ENCODE peak calls at places on chromosomes 5 and 9, in five cellular contexts. One of them, this sample, is unnamed.

GRCh38 chr5:119928974-119929373 is 299.6 kb downstream of the FAM170A start:
- DNase-seq in cardiac muscle cell: no peak
- DNase-seq in right cardiac atrium: no peak
- DNase-seq in kidney epithelial cell: no peak
- DNase-seq in left lung: no peak
- DNase-seq in this sample: no peak

GRCh38 chr5:176847726-176848290 is 37.4 kb downstream of the UNC5A start:
- DNase-seq in cardiac muscle cell: no peak
- DNase-seq in right cardiac atrium: no peak
- DNase-seq in kidney epithelial cell: no peak
- DNase-seq in left lung: peak; percentile 58
- DNase-seq in this sample: no peak

GRCh38 chr5:143402464-143403356 is 776 bp downstream of the NR3C1 start:
- DNase-seq in cardiac muscle cell: peak; percentile 56
- DNase-seq in right cardiac atrium: peak; percentile 62
- DNase-seq in kidney epithelial cell: no peak
- DNase-seq in left lung: peak; percentile 93
- DNase-seq in this sample: peak; percentile 36

GRCh38 chr5:73940026-73940425 is 314.0 kb downstream of the ARHGEF28 start:
- DNase-seq in cardiac muscle cell: peak; percentile 38
- DNase-seq in right cardiac atrium: no peak
- DNase-seq in kidney epithelial cell: no peak
- DNase-seq in left lung: no peak
- DNase-seq in this sample: no peak

GRCh38 chr5:1437452-1437851 is 7.8 kb downstream of the SLC6A3 start:
- DNase-seq in cardiac muscle cell: peak; percentile 56
- DNase-seq in right cardiac atrium: no peak
- DNase-seq in kidney epithelial cell: no peak
- DNase-seq in left lung: no peak
- DNase-seq in this sample: peak; percentile 45

GRCh38 chr9:134335490-134336173 is 9.4 kb downstream of the RXRA start:
- DNase-seq in cardiac muscle cell: no peak
- DNase-seq in right cardiac atrium: no peak
- DNase-seq in kidney epithelial cell: no peak
- DNase-seq in left lung: no peak
- DNase-seq in this sample: no peak

GRCh38 chr9:14467675-14468374 is 153.9 kb upstream of the NFIB start:
- DNase-seq in cardiac muscle cell: no peak
- DNase-seq in right cardiac atrium: no peak
- DNase-seq in kidney epithelial cell: no peak
- DNase-seq in left lung: no peak
- DNase-seq in this sample: no peak

GRCh38 chr5:11560915-11561697 is 343.1 kb downstream of the CTNND2 start:
- DNase-seq in cardiac muscle cell: no peak
- DNase-seq in right cardiac atrium: no peak
- DNase-seq in kidney epithelial cell: no peak
- DNase-seq in left lung: no peak
- DNase-seq in this sample: no peak

GRCh38 chr5:95081500-95082355 is 203.2 kb downstream of the MCTP1 start:
- DNase-seq in cardiac muscle cell: peak; percentile 87
- DNase-seq in right cardiac atrium: peak; percentile 20
- DNase-seq in kidney epithelial cell: peak; percentile 79
- DNase-seq in left lung: peak; percentile 83
- DNase-seq in this sample: no peak

GRCh38 chr9:134466869-134467616 is 140.8 kb downstream of the RXRA start:
- DNase-seq in cardiac muscle cell: no peak
- DNase-seq in right cardiac atrium: no peak
- DNase-seq in kidney epithelial cell: no peak
- DNase-seq in left lung: peak; percentile 71
- DNase-seq in this sample: no peak

GRCh38 chr5:38291355-38291754 is 33.0 kb downstream of the EGFLAM start:
- DNase-seq in cardiac muscle cell: no peak
- DNase-seq in right cardiac atrium: no peak
- DNase-seq in kidney epithelial cell: no peak
- DNase-seq in left lung: no peak
- DNase-seq in this sample: no peak

GRCh38 chr9:130448035-130448624 is 3.4 kb downstream of the ASS1 start:
- DNase-seq in cardiac muscle cell: peak; percentile 56
- DNase-seq in right cardiac atrium: no peak
- DNase-seq in kidney epithelial cell: no peak
- DNase-seq in left lung: no peak
- DNase-seq in this sample: peak; percentile 67

GRCh38 chr5:177312649-177313181 is 1.0 kb upstream of the MXD3 start:
- DNase-seq in cardiac muscle cell: no peak
- DNase-seq in right cardiac atrium: no peak
- DNase-seq in kidney epithelial cell: no peak
- DNase-seq in left lung: no peak
- DNase-seq in this sample: peak; percentile 49

GRCh38 chr5:99032234-99033013 is 103.6 kb upstream of the CHD1 start:
- DNase-seq in cardiac muscle cell: peak; percentile 90
- DNase-seq in right cardiac atrium: peak; percentile 47
- DNase-seq in kidney epithelial cell: peak; percentile 38
- DNase-seq in left lung: no peak
- DNase-seq in this sample: peak; percentile 77

GRCh38 chr5:157670662-157671591 is at the start of gene C5orf52:
- DNase-seq in cardiac muscle cell: peak; percentile 39
- DNase-seq in right cardiac atrium: peak; percentile 59
- DNase-seq in kidney epithelial cell: no peak
- DNase-seq in left lung: peak; percentile 82
- DNase-seq in this sample: no peak

GRCh38 chr5:72485366-72486052 is 21.7 kb downstream of the ZNF366 start:
- DNase-seq in cardiac muscle cell: no peak
- DNase-seq in right cardiac atrium: no peak
- DNase-seq in kidney epithelial cell: no peak
- DNase-seq in left lung: no peak
- DNase-seq in this sample: no peak

GRCh38 chr5:141100243-141100805 is at the start of gene PCDHB3:
- DNase-seq in cardiac muscle cell: peak; percentile 8
- DNase-seq in right cardiac atrium: peak; percentile 50
- DNase-seq in kidney epithelial cell: no peak
- DNase-seq in left lung: no peak
- DNase-seq in this sample: peak; percentile 68

GRCh38 chr5:68054625-68055024 is 160.9 kb upstream of the PIK3R1 start:
- DNase-seq in cardiac muscle cell: peak; percentile 47
- DNase-seq in right cardiac atrium: no peak
- DNase-seq in kidney epithelial cell: no peak
- DNase-seq in left lung: no peak
- DNase-seq in this sample: no peak

GRCh38 chr9:137313326-137313920 is 11.4 kb upstream of the NRARP start:
- DNase-seq in cardiac muscle cell: no peak
- DNase-seq in right cardiac atrium: no peak
- DNase-seq in kidney epithelial cell: no peak
- DNase-seq in left lung: no peak
- DNase-seq in this sample: peak; percentile 10

GRCh38 chr9:124047106-124047716 is 35.6 kb downstream of the LHX2 start:
- DNase-seq in cardiac muscle cell: peak; percentile 45
- DNase-seq in right cardiac atrium: no peak
- DNase-seq in kidney epithelial cell: no peak
- DNase-seq in left lung: no peak
- DNase-seq in this sample: no peak

GRCh38 chr9:77896269-77897245 is 135.1 kb downstream of the GNAQ start:
- DNase-seq in cardiac muscle cell: no peak
- DNase-seq in right cardiac atrium: peak; percentile 17
- DNase-seq in kidney epithelial cell: no peak
- DNase-seq in left lung: no peak
- DNase-seq in this sample: peak; percentile 89

DNA sequence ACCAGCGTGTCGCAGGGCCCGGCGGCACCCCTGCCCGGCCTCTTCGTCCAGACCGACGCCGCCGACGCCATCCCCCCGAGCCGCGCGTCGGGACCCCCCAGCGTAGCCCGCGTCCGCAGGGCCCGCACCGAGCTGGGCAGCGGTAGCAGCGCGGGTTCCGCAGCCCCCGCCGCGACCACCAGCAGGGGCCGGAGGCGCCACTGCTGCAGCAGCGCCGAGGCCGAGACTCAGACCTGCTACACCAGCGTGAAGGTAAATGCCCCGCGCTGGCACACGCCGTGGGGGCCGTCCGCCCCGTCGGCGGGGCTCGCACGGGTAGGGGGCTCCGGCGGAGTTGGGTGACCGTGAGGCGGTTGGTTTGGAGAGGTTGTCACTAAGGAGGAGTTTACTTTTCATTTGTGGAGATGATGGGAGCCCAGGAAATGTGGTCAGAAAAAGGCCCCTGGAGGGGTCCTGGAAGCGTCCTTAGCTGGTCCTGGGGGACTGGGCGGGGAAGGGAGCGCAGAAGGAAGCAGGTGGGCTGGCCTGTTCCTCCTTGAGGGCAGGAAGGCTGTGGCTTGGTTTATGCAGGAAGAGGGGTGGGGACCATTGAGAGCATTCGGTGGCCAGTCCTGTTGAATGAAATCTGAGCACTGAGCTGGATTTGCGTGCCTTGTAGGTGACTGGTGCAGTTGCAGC is 672 bp downstream of the PDE8B start:
- DNase-seq in cardiac muscle cell: no peak
- DNase-seq in right cardiac atrium: no peak
- DNase-seq in kidney epithelial cell: no peak
- DNase-seq in left lung: peak; percentile 72
- DNase-seq in this sample: peak; percentile 17
- H3K27me3 ChIP-seq in cardiac muscle cell: peaks cover 88% of the 10 kb centered on the region
- H3K27me3 ChIP-seq in right cardiac atrium: no peaks in the 10 kb centered on the region
- H3K27me3 ChIP-seq in kidney epithelial cell: peaks cover 36% of the 10 kb centered on the region
- H3K27me3 ChIP-seq in left lung: peaks cover 44% of the 10 kb centered on the region
- H3K27me3 ChIP-seq in this sample: peaks cover 42% of the 10 kb centered on the region

GRCh38 chr5:54882841-54883240 is 102.6 kb downstream of the ESM1 start:
- DNase-seq in cardiac muscle cell: no peak
- DNase-seq in right cardiac atrium: no peak
- DNase-seq in kidney epithelial cell: no peak
- DNase-seq in left lung: no peak
- DNase-seq in this sample: no peak

GRCh38 chr5:54885636-54886035 is 99.8 kb downstream of the ESM1 start:
- DNase-seq in cardiac muscle cell: no peak
- DNase-seq in right cardiac atrium: no peak
- DNase-seq in kidney epithelial cell: no peak
- DNase-seq in left lung: no peak
- DNase-seq in this sample: no peak

GRCh38 chr5:54882101-54882500 is 103.3 kb downstream of the ESM1 start:
- DNase-seq in cardiac muscle cell: no peak
- DNase-seq in right cardiac atrium: no peak
- DNase-seq in kidney epithelial cell: no peak
- DNase-seq in left lung: no peak
- DNase-seq in this sample: no peak

GRCh38 chr5:54884195-54884536 is 101.2 kb downstream of the ESM1 start:
- DNase-seq in cardiac muscle cell: no peak
- DNase-seq in right cardiac atrium: no peak
- DNase-seq in kidney epithelial cell: no peak
- DNase-seq in left lung: no peak
- DNase-seq in this sample: no peak

DNA sequence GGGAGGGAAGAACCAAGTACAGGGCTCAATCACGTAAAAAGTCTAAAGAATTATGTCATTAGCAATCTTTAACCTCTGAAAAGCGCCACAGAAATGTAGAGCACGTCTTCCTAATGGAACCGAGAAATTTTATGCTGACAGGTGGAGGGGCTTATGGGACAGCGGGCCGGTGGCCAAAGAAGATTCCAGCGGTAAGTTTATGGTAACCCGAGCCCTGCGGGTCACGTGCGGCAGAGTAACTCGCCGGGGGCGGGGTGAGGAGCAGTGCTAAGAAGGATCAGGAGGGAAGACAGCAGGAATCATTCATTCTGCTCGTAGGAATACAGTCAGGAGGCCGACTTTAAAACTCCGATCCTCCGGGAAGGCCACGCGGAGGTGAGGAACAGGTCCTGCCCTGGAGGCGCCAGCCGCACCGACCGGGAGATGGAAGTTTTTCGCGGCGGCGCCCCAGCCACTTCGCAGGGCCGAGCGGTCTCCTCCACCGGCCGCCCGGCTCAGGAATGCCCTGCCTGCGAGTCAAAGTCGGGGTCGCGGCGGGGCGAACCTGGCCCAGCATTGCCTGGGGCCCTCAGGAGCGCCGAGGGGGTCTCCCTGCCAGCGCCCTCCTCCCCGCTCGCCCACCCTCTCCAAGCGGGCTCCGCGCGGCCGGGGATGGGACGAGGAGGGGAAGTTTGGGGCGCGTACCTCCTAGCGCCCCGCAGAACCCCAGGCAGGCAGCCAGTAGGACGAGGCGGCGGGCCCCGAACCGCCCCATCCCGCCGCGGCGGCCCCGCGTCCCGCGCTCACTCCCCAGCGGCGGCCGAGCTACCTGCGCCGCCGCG is 101.8 kb downstream of the ESM1 start:
- DNase-seq in cardiac muscle cell: peak; percentile 72
- DNase-seq in right cardiac atrium: peak; percentile 43
- DNase-seq in kidney epithelial cell: no peak
- DNase-seq in left lung: peak; percentile 84
- DNase-seq in this sample: no peak
- H3K4me3 ChIP-seq in cardiac muscle cell: peak overlapping the region; percentile 44
- H3K4me3 ChIP-seq in right cardiac atrium: peak overlapping the region; percentile 27
- H3K4me3 ChIP-seq in kidney epithelial cell: peak overlapping the region; percentile 44
- H3K4me3 ChIP-seq in left lung: peak overlapping the region; percentile 39
- H3K4me3 ChIP-seq in this sample: no peak overlapping the region

GRCh38 chr5:123093279-123094226 is 4.5 kb downstream of the PRDM6 start:
- DNase-seq in cardiac muscle cell: no peak
- DNase-seq in right cardiac atrium: no peak
- DNase-seq in kidney epithelial cell: no peak
- DNase-seq in left lung: peak; percentile 37
- DNase-seq in this sample: no peak

GRCh38 chr5:123095694-123096120 is 6.7 kb downstream of the PRDM6 start:
- DNase-seq in cardiac muscle cell: no peak
- DNase-seq in right cardiac atrium: no peak
- DNase-seq in kidney epithelial cell: no peak
- DNase-seq in left lung: no peak
- DNase-seq in this sample: no peak

GRCh38 chr5:123094227-123094918 is 5.3 kb downstream of the PRDM6 start:
- DNase-seq in cardiac muscle cell: no peak
- DNase-seq in right cardiac atrium: no peak
- DNase-seq in kidney epithelial cell: no peak
- DNase-seq in left lung: no peak
- DNase-seq in this sample: no peak

GRCh38 chr5:123097483-123097870 is 8.4 kb downstream of the PRDM6 start:
- DNase-seq in cardiac muscle cell: no peak
- DNase-seq in right cardiac atrium: no peak
- DNase-seq in kidney epithelial cell: no peak
- DNase-seq in left lung: no peak
- DNase-seq in this sample: no peak

GRCh38 chr5:123094919-123095693 is 6.1 kb downstream of the PRDM6 start:
- DNase-seq in cardiac muscle cell: no peak
- DNase-seq in right cardiac atrium: no peak
- DNase-seq in kidney epithelial cell: no peak
- DNase-seq in left lung: peak; percentile 78
- DNase-seq in this sample: no peak
- H3K27me3 ChIP-seq in cardiac muscle cell: peaks cover 100% of the 10 kb centered on the region
- H3K27me3 ChIP-seq in right cardiac atrium: no peaks in the 10 kb centered on the region
- H3K27me3 ChIP-seq in kidney epithelial cell: peaks cover 82% of the 10 kb centered on the region
- H3K27me3 ChIP-seq in left lung: peaks cover 78% of the 10 kb centered on the region
- H3K27me3 ChIP-seq in this sample: peaks cover 97% of the 10 kb centered on the region

DNA sequence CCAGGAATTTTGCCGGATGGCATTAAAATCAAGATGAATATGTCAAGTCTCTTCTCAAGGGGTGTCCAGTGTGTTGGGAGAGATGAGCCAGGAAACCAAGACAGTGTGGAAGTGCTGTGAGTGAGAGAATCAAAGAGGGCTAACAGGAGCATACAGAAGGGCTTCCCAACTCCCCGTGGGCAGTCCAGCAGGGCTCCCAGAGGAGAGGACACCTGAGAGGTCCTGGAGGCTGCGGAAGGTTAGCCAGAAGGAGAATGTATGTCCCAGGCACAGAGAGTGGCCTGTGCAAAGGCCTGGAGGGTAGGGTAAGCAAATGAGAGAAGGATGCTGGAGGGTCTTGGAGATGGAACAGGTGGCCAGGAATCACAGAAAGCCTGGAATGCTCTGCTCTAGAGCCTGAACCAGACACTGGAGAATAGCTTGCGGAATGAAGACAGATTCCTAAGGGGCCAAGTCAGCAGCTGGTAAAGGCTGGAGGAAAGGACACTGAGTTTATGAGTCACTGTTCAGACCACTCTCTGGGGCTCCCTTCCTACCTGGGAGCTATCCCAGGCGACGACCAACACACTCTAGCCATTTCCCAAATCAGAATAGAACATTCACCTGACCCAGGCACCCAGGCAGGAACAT is 59.4 kb downstream of the SLC22A5 start:
- DNase-seq in cardiac muscle cell: peak; percentile 63
- DNase-seq in right cardiac atrium: no peak
- DNase-seq in kidney epithelial cell: peak; percentile 78
- DNase-seq in left lung: no peak
- DNase-seq in this sample: no peak
- H3K4me3 ChIP-seq in cardiac muscle cell: no peak overlapping the region
- H3K4me3 ChIP-seq in right cardiac atrium: no peak overlapping the region
- H3K4me3 ChIP-seq in kidney epithelial cell: no peak overlapping the region
- H3K4me3 ChIP-seq in left lung: no peak overlapping the region
- H3K4me3 ChIP-seq in this sample: no peak overlapping the region